ENCODE peak calls at places on chromosomes 1 and 21, in five cellular contexts. One of them, this sample, is unnamed.
A peak's percentile ranks its signal among the peaks of the same experiment; 100 is the strongest.

GRCh38 chr1:212606734-212607205 is 1.8 kb upstream of the ATF3 start:
- DNase-seq in trophoblast cell: peak; percentile 83
- DNase-seq in neuronal stem cell: no peak
- DNase-seq in mesenchymal stem cell: peak; percentile 42
- DNase-seq in H1: no peak
- DNase-seq in this sample: no peak

GRCh38 chr21:32717851-32718316 is 9.9 kb downstream of the SYNJ1 start:
- DNase-seq in mesenchymal stem cell: peak; percentile 75
- DNase-seq in neuronal stem cell: peak; percentile 26
- DNase-seq in H1: no peak
- DNase-seq in trophoblast cell: no peak
- DNase-seq in this sample: no peak

GRCh38 chr1:42982641-42983040 is 24.0 kb upstream of the SLC2A1 start:
- DNase-seq in mesenchymal stem cell: no peak
- DNase-seq in H1: no peak
- DNase-seq in trophoblast cell: no peak
- DNase-seq in neuronal stem cell: no peak
- DNase-seq in this sample: no peak

GRCh38 chr1:16116625-16117024 is 39.2 kb downstream of the EPHA2 start:
- DNase-seq in neuronal stem cell: no peak
- DNase-seq in H1: no peak
- DNase-seq in mesenchymal stem cell: no peak
- DNase-seq in trophoblast cell: no peak
- DNase-seq in this sample: peak; percentile 33

GRCh38 chr1:234535763-234536515 is 57.0 kb upstream of the TARBP1 start:
- DNase-seq in H1: no peak
- DNase-seq in mesenchymal stem cell: peak; percentile 87
- DNase-seq in trophoblast cell: no peak
- DNase-seq in neuronal stem cell: peak; percentile 44
- DNase-seq in this sample: no peak

GRCh38 chr1:16120940-16121410 is 34.9 kb downstream of the EPHA2 start:
- DNase-seq in H1: no peak
- DNase-seq in neuronal stem cell: no peak
- DNase-seq in trophoblast cell: no peak
- DNase-seq in mesenchymal stem cell: no peak
- DNase-seq in this sample: no peak

GRCh38 chr1:156471496-156472490 is 28.8 kb downstream of the MEF2D start:
- DNase-seq in trophoblast cell: no peak
- DNase-seq in mesenchymal stem cell: no peak
- DNase-seq in H1: no peak
- DNase-seq in neuronal stem cell: no peak
- DNase-seq in this sample: no peak

GRCh38 chr21:42499430-42500106 is 3.5 kb upstream of the RSPH1 start:
- DNase-seq in H1: no peak
- DNase-seq in trophoblast cell: no peak
- DNase-seq in mesenchymal stem cell: no peak
- DNase-seq in neuronal stem cell: no peak
- DNase-seq in this sample: no peak

GRCh38 chr1:150106331-150106730 is 38.8 kb downstream of the VPS45 start:
- DNase-seq in mesenchymal stem cell: no peak
- DNase-seq in trophoblast cell: no peak
- DNase-seq in neuronal stem cell: no peak
- DNase-seq in H1: no peak
- DNase-seq in this sample: no peak

GRCh38 chr1:36324322-36324802 is 917 bp upstream of the EVA1B start:
- DNase-seq in mesenchymal stem cell: no peak
- DNase-seq in H1: no peak
- DNase-seq in neuronal stem cell: no peak
- DNase-seq in trophoblast cell: no peak
- DNase-seq in this sample: no peak

GRCh38 chr1:179151908-179152682 is 70.2 kb downstream of the TOR3A start:
- DNase-seq in neuronal stem cell: no peak
- DNase-seq in trophoblast cell: no peak
- DNase-seq in mesenchymal stem cell: no peak
- DNase-seq in H1: no peak
- DNase-seq in this sample: no peak

GRCh38 chr1:94339229-94339927 is 78.8 kb upstream of the ABCD3 start:
- DNase-seq in trophoblast cell: no peak
- DNase-seq in neuronal stem cell: no peak
- DNase-seq in mesenchymal stem cell: no peak
- DNase-seq in H1: no peak
- DNase-seq in this sample: no peak

GRCh38 chr1:117576236-117576635 is 29.6 kb upstream of the TENT5C start:
- DNase-seq in H1: no peak
- DNase-seq in trophoblast cell: no peak
- DNase-seq in mesenchymal stem cell: no peak
- DNase-seq in neuronal stem cell: no peak
- DNase-seq in this sample: peak; percentile 9

GRCh38 chr1:203168256-203168786 is 7.3 kb downstream of the MYBPH start:
- DNase-seq in trophoblast cell: no peak
- DNase-seq in mesenchymal stem cell: no peak
- DNase-seq in H1: no peak
- DNase-seq in neuronal stem cell: no peak
- DNase-seq in this sample: no peak

GRCh38 chr1:167722870-167723251 is 1.1 kb downstream of the MPZL1 start:
- DNase-seq in trophoblast cell: no peak
- DNase-seq in mesenchymal stem cell: no peak
- DNase-seq in H1: no peak
- DNase-seq in neuronal stem cell: no peak
- DNase-seq in this sample: no peak
- H2BK12ac ChIP-seq in trophoblast cell: no peak overlapping the region
- H2BK12ac ChIP-seq in mesenchymal stem cell: no peak overlapping the region
- H2BK12ac ChIP-seq in H1: no peak overlapping the region
- H2BK12ac ChIP-seq in neuronal stem cell: no peak overlapping the region
- H2BK12ac ChIP-seq in this sample: no peak overlapping the region

GRCh38 chr1:223702735-223703667 is 9.3 kb upstream of the CAPN2 start:
- DNase-seq in trophoblast cell: no peak
- DNase-seq in neuronal stem cell: no peak
- DNase-seq in H1: no peak
- DNase-seq in mesenchymal stem cell: peak; percentile 91
- DNase-seq in this sample: no peak
- H3K14ac ChIP-seq in trophoblast cell: no peak overlapping the region
- H3K14ac ChIP-seq in neuronal stem cell: no peak overlapping the region
- H3K14ac ChIP-seq in H1: no peak overlapping the region
- H3K14ac ChIP-seq in mesenchymal stem cell: peak overlapping the region; percentile 69
- H3K14ac ChIP-seq in this sample: no peak overlapping the region

GRCh38 chr1:162497104-162497722 is 405 bp upstream of the UHMK1 start:
- DNase-seq in mesenchymal stem cell: no peak
- DNase-seq in trophoblast cell: no peak
- DNase-seq in neuronal stem cell: no peak
- DNase-seq in H1: no peak
- DNase-seq in this sample: no peak

GRCh38 chr1:162498442-162498785 is 796 bp downstream of the UHMK1 start:
- DNase-seq in neuronal stem cell: no peak
- DNase-seq in H1: no peak
- DNase-seq in trophoblast cell: no peak
- DNase-seq in mesenchymal stem cell: peak; percentile 38
- DNase-seq in this sample: no peak

GRCh38 chr1:162502077-162502476 is 4.5 kb downstream of the UHMK1 start:
- DNase-seq in mesenchymal stem cell: no peak
- DNase-seq in trophoblast cell: no peak
- DNase-seq in neuronal stem cell: no peak
- DNase-seq in H1: no peak
- DNase-seq in this sample: no peak

GRCh38 chr1:162500805-162501204 is 3.2 kb downstream of the UHMK1 start:
- DNase-seq in trophoblast cell: no peak
- DNase-seq in mesenchymal stem cell: no peak
- DNase-seq in H1: no peak
- DNase-seq in neuronal stem cell: no peak
- DNase-seq in this sample: no peak

DNA sequence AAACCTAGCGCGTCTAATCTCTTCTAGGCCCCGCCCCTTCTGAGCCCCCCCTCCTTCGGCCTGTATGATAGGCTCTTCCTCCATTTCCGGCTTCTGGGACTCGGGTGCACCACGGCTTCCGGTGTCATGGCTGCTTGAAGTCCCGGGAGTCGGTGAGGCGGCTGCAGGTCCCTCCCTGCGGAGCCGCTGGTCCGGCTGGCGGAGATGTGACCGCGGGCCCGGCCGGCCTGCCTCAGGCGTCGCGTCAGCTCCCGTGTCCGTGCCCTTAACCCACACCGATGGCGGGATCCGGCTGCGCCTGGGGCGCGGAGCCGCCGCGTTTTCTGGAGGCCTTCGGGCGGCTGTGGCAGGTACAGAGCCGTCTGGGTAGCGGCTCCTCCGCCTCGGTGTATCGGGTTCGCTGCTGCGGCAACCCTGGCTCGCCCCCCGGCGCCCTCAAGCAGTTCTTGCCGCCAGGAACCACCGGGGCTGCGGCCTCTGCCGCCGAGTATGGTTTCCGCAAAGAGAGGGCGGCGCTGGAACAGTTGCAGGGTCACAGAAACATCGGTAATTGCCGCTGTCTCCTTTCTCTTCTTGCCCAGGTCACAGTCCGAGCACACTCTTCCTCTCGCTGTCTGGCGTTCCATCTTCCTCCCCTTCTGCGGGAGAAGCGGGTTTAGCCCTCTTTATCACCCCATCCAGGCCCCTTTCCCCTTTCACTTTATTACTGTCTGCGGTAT is at the start of gene UHMK1:
- DNase-seq in H1: peak; percentile 56
- DNase-seq in mesenchymal stem cell: peak; percentile 94
- DNase-seq in neuronal stem cell: peak; percentile 85
- DNase-seq in trophoblast cell: peak; percentile 77
- DNase-seq in this sample: peak; percentile 89
- H4K8ac ChIP-seq in H1: peak within 1 kb of the TSS; percentile 97
- H4K8ac ChIP-seq in mesenchymal stem cell: peak within 1 kb of the TSS; percentile 99
- H4K8ac ChIP-seq in neuronal stem cell: peak within 1 kb of the TSS; percentile 92
- H4K8ac ChIP-seq in trophoblast cell: peak within 1 kb of the TSS; percentile 100
- H4K8ac ChIP-seq in this sample: no peak within 1 kb of the TSS

DNA sequence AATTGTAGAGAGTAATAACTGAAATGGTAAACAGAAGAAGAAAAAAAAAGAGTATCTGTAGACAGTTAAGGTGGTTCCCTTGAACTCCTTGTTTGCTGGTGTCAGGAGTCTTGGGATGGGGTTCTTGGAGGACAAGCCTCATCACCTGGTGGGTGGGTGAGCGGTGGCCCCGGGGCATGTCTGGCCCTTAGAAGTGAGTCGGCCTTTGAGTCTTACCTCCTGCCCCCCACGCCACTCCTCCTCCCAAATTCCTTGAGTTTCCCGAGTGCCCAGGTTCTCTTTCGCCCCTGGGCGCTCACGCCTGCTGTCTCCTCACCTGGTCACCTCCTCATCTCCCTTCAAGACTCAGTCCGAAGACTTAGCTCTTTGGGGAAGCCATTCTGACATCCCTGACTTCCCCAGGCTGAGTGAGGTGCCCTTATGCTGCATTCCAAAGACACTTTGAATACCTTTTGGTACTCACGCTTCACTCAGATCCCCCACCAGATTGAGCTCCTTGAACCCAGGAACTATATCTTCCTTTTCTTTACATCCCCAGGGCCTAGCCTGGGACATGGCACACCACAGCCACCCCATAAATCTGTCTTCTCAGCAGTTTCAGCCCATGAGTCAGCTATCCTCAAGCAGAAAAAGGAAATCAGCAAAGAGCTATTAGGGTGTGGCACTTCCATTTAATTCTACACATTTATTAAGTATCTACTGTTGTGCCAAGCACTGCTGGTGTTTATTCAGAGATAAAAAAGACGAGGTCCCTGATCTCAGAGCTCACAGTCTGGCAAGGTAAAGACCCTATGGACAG is 13.5 kb upstream of the IKBKE start:
- DNase-seq in trophoblast cell: no peak
- DNase-seq in neuronal stem cell: no peak
- DNase-seq in H1: no peak
- DNase-seq in mesenchymal stem cell: peak; percentile 41
- DNase-seq in this sample: no peak
- H2BK12ac ChIP-seq in trophoblast cell: no peak overlapping the region
- H2BK12ac ChIP-seq in neuronal stem cell: no peak overlapping the region
- H2BK12ac ChIP-seq in H1: no peak overlapping the region
- H2BK12ac ChIP-seq in mesenchymal stem cell: peak overlapping the region; percentile 1
- H2BK12ac ChIP-seq in this sample: no peak overlapping the region